ENCODE peak calls at places on chromosomes 3 and 15, in ten cellular contexts. One of them, this sample, is unnamed.

GRCh38 chr3:127751163-127751621 is 71.1 kb downstream of the MGLL start:
- DNase-seq in PC-3: peak; percentile 56
- DNase-seq in lower lobe of right lung: no peak
- DNase-seq in transverse colon: no peak
- DNase-seq in Caco-2: no peak
- DNase-seq in kidney: peak; percentile 46
- DNase-seq in right lobe of liver: peak; percentile 26
- DNase-seq in mesenchymal stem cell: no peak
- DNase-seq in sigmoid colon: no peak
- DNase-seq in NT2/D1: no peak
- DNase-seq in this sample: no peak

GRCh38 chr3:24829011-24829581 is 334.4 kb upstream of the THRB start:
- DNase-seq in PC-3: no peak
- DNase-seq in lower lobe of right lung: peak; percentile 54
- DNase-seq in transverse colon: peak; percentile 23
- DNase-seq in Caco-2: no peak
- DNase-seq in kidney: peak; percentile 77
- DNase-seq in right lobe of liver: peak; percentile 64
- DNase-seq in mesenchymal stem cell: peak; percentile 10
- DNase-seq in sigmoid colon: peak; percentile 71
- DNase-seq in NT2/D1: no peak
- DNase-seq in this sample: no peak

GRCh38 chr3:50364573-50365079 is 5.3 kb upstream of the TMEM115 start:
- DNase-seq in PC-3: no peak
- DNase-seq in lower lobe of right lung: no peak
- DNase-seq in transverse colon: peak; percentile 55
- DNase-seq in Caco-2: no peak
- DNase-seq in kidney: peak; percentile 87
- DNase-seq in right lobe of liver: peak; percentile 62
- DNase-seq in mesenchymal stem cell: no peak
- DNase-seq in sigmoid colon: peak; percentile 82
- DNase-seq in NT2/D1: no peak
- DNase-seq in this sample: no peak

GRCh38 chr3:124428372-124429128 is 301.7 kb upstream of the UMPS start:
- DNase-seq in PC-3: peak; percentile 45
- DNase-seq in lower lobe of right lung: no peak
- DNase-seq in transverse colon: no peak
- DNase-seq in Caco-2: no peak
- DNase-seq in kidney: no peak
- DNase-seq in right lobe of liver: no peak
- DNase-seq in mesenchymal stem cell: peak; percentile 3
- DNase-seq in sigmoid colon: no peak
- DNase-seq in NT2/D1: no peak
- DNase-seq in this sample: no peak

GRCh38 chr15:99087405-99087943 is 17.4 kb upstream of the SYNM start:
- DNase-seq in PC-3: no peak
- DNase-seq in lower lobe of right lung: no peak
- DNase-seq in transverse colon: no peak
- DNase-seq in Caco-2: no peak
- DNase-seq in kidney: no peak
- DNase-seq in right lobe of liver: no peak
- DNase-seq in mesenchymal stem cell: no peak
- DNase-seq in sigmoid colon: no peak
- DNase-seq in NT2/D1: no peak
- DNase-seq in this sample: no peak

GRCh38 chr3:50268703-50269451 is at the start of gene SEMA3B:
- DNase-seq in PC-3: peak; percentile 91
- DNase-seq in lower lobe of right lung: peak; percentile 88
- DNase-seq in transverse colon: peak; percentile 89
- DNase-seq in Caco-2: peak; percentile 74
- DNase-seq in kidney: peak; percentile 97
- DNase-seq in right lobe of liver: no peak
- DNase-seq in mesenchymal stem cell: no peak
- DNase-seq in sigmoid colon: peak; percentile 86
- DNase-seq in NT2/D1: no peak
- DNase-seq in this sample: no peak

GRCh38 chr15:90640862-90641261 is 76.3 kb upstream of the BLM start:
- DNase-seq in PC-3: no peak
- DNase-seq in lower lobe of right lung: peak; percentile 13
- DNase-seq in transverse colon: no peak
- DNase-seq in Caco-2: no peak
- DNase-seq in kidney: peak; percentile 26
- DNase-seq in right lobe of liver: no peak
- DNase-seq in mesenchymal stem cell: no peak
- DNase-seq in sigmoid colon: no peak
- DNase-seq in NT2/D1: no peak
- DNase-seq in this sample: no peak

GRCh38 chr3:152222327-152222726 is 46.4 kb upstream of the MBNL1 start:
- DNase-seq in PC-3: peak; percentile 55
- DNase-seq in lower lobe of right lung: no peak
- DNase-seq in transverse colon: no peak
- DNase-seq in Caco-2: no peak
- DNase-seq in kidney: no peak
- DNase-seq in right lobe of liver: no peak
- DNase-seq in mesenchymal stem cell: no peak
- DNase-seq in sigmoid colon: no peak
- DNase-seq in NT2/D1: no peak
- DNase-seq in this sample: no peak

GRCh38 chr3:82354181-82354696 is 592.8 kb upstream of the GBE1 start:
- DNase-seq in PC-3: no peak
- DNase-seq in lower lobe of right lung: no peak
- DNase-seq in transverse colon: no peak
- DNase-seq in Caco-2: no peak
- DNase-seq in kidney: no peak
- DNase-seq in right lobe of liver: no peak
- DNase-seq in mesenchymal stem cell: no peak
- DNase-seq in sigmoid colon: no peak
- DNase-seq in NT2/D1: no peak
- DNase-seq in this sample: no peak

GRCh38 chr3:49469876-49470713 is at the start of gene DAG1:
- DNase-seq in PC-3: peak; percentile 98
- DNase-seq in lower lobe of right lung: peak; percentile 98
- DNase-seq in transverse colon: peak; percentile 99
- DNase-seq in Caco-2: peak; percentile 98
- DNase-seq in kidney: peak; percentile 99
- DNase-seq in right lobe of liver: peak; percentile 99
- DNase-seq in mesenchymal stem cell: peak; percentile 95
- DNase-seq in sigmoid colon: peak; percentile 99
- DNase-seq in NT2/D1: peak; percentile 97
- DNase-seq in this sample: no peak

GRCh38 chr15:62866366-62866765 is 176.2 kb upstream of the TPM1 start:
- DNase-seq in PC-3: no peak
- DNase-seq in lower lobe of right lung: no peak
- DNase-seq in transverse colon: no peak
- DNase-seq in Caco-2: no peak
- DNase-seq in kidney: no peak
- DNase-seq in right lobe of liver: no peak
- DNase-seq in mesenchymal stem cell: no peak
- DNase-seq in sigmoid colon: no peak
- DNase-seq in NT2/D1: no peak
- DNase-seq in this sample: no peak

GRCh38 chr15:88586401-88587162 is 34.6 kb upstream of the AEN start:
- DNase-seq in PC-3: peak; percentile 86
- DNase-seq in lower lobe of right lung: no peak
- DNase-seq in transverse colon: no peak
- DNase-seq in Caco-2: no peak
- DNase-seq in kidney: no peak
- DNase-seq in right lobe of liver: no peak
- DNase-seq in mesenchymal stem cell: no peak
- DNase-seq in sigmoid colon: no peak
- DNase-seq in NT2/D1: no peak
- DNase-seq in this sample: no peak

GRCh38 chr15:98160236-98160635 is 199.7 kb downstream of the ARRDC4 start:
- DNase-seq in PC-3: no peak
- DNase-seq in lower lobe of right lung: no peak
- DNase-seq in transverse colon: no peak
- DNase-seq in Caco-2: no peak
- DNase-seq in kidney: no peak
- DNase-seq in right lobe of liver: no peak
- DNase-seq in mesenchymal stem cell: no peak
- DNase-seq in sigmoid colon: no peak
- DNase-seq in NT2/D1: no peak
- DNase-seq in this sample: no peak

DNA sequence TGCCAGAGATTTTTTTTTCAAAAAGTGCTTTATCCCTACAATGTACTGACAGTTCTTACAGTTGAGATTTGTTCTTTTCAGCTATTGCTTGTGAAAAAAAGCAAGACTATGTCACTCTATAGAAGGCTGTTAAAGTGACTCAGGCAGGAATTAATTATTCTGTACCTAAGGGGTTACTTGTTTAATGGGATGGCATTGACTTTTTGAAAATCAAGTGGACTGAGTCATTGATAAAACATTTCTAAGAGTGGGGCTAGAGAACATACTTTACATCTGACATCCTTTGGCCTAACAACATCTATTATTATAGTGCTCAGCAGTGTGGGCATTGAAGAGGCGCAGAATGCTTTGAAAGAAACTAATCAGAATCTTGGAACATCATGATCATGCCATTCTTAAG is 34.3 kb downstream of the INTS14 start:
- DNase-seq in PC-3: peak; percentile 43
- DNase-seq in lower lobe of right lung: no peak
- DNase-seq in transverse colon: no peak
- DNase-seq in Caco-2: no peak
- DNase-seq in kidney: no peak
- DNase-seq in right lobe of liver: no peak
- DNase-seq in mesenchymal stem cell: peak; percentile 60
- DNase-seq in sigmoid colon: no peak
- DNase-seq in NT2/D1: no peak
- DNase-seq in this sample: no peak
- H3K36me3 ChIP-seq in PC-3: peaks cover 29% of the 10 kb centered on the region
- H3K36me3 ChIP-seq in lower lobe of right lung: peaks cover 81% of the 10 kb centered on the region
- H3K36me3 ChIP-seq in transverse colon: no peaks in the 10 kb centered on the region
- H3K36me3 ChIP-seq in Caco-2: no peaks in the 10 kb centered on the region
- H3K36me3 ChIP-seq in kidney: peaks cover 34% of the 10 kb centered on the region
- H3K36me3 ChIP-seq in right lobe of liver: peaks cover 15% of the 10 kb centered on the region
- H3K36me3 ChIP-seq in mesenchymal stem cell: peaks cover 15% of the 10 kb centered on the region
- H3K36me3 ChIP-seq in sigmoid colon: peaks cover 89% of the 10 kb centered on the region
- H3K36me3 ChIP-seq in NT2/D1: peaks cover 82% of the 10 kb centered on the region
- H3K36me3 ChIP-seq in this sample: peaks cover 11% of the 10 kb centered on the region

DNA sequence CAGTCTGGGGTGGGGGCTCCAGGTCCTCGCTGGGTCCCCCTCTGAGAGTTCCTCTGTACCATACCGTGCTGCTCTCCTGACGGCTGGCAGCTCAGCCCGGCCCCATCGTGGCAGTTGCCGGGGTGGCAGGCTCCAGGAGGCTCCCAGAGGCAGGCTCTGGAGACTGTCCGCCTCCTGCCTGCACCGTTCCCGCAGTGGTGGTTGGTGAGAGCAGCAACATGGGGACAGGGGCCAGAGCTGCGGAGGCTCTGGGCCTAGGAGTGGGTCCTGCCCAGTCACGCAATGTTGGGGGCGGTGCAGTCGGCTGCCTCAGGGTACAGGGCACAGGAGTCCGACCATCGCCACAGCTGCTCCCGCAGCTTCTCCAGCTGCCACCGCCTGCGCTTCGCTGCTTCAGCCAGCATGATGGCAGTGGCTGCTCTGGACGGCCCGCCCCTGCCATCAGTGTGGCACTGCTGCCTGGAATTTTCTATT is 492.7 kb downstream of the AGBL1 start:
- DNase-seq in PC-3: no peak
- DNase-seq in lower lobe of right lung: no peak
- DNase-seq in transverse colon: no peak
- DNase-seq in Caco-2: no peak
- DNase-seq in kidney: peak; percentile 73
- DNase-seq in right lobe of liver: no peak
- DNase-seq in mesenchymal stem cell: no peak
- DNase-seq in sigmoid colon: no peak
- DNase-seq in NT2/D1: no peak
- DNase-seq in this sample: no peak
- H3K9me3 ChIP-seq in PC-3: no peaks in the 10 kb centered on the region
- H3K9me3 ChIP-seq in lower lobe of right lung: no peaks in the 10 kb centered on the region
- H3K9me3 ChIP-seq in transverse colon: no peaks in the 10 kb centered on the region
- H3K9me3 ChIP-seq in Caco-2: no peaks in the 10 kb centered on the region
- H3K9me3 ChIP-seq in kidney: no peaks in the 10 kb centered on the region
- H3K9me3 ChIP-seq in right lobe of liver: no peaks in the 10 kb centered on the region
- H3K9me3 ChIP-seq in mesenchymal stem cell: no peaks in the 10 kb centered on the region
- H3K9me3 ChIP-seq in sigmoid colon: no peaks in the 10 kb centered on the region
- H3K9me3 ChIP-seq in NT2/D1: peaks cover 10% of the 10 kb centered on the region
- H3K9me3 ChIP-seq in this sample: no peaks in the 10 kb centered on the region

DNA sequence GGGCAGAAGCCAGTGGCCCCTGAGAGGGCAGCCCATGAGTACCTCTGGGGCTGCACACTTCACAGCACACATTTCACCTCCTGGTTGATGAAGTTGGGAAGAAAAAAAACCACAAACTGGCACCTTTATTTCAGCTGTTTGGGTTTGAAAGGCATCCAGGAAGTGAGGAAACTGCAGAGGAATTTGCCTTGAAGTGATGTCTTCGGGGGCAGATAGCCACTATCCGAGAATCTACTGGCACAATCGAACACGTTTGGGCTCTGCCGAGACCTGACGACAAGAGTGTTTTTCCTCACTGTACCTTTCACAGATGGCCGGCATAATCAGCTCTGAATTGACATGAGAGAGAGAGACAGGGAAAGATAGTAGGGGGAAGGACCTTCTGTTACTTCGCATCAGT is 59.7 kb downstream of the LRIG1 start:
- DNase-seq in PC-3: peak; percentile 34
- DNase-seq in lower lobe of right lung: no peak
- DNase-seq in transverse colon: no peak
- DNase-seq in Caco-2: no peak
- DNase-seq in kidney: no peak
- DNase-seq in right lobe of liver: no peak
- DNase-seq in mesenchymal stem cell: peak; percentile 44
- DNase-seq in sigmoid colon: peak; percentile 46
- DNase-seq in NT2/D1: peak; percentile 42
- DNase-seq in this sample: no peak
- H3K36me3 ChIP-seq in PC-3: no peaks in the 10 kb centered on the region
- H3K36me3 ChIP-seq in lower lobe of right lung: no peaks in the 10 kb centered on the region
- H3K36me3 ChIP-seq in transverse colon: no peaks in the 10 kb centered on the region
- H3K36me3 ChIP-seq in Caco-2: peaks cover 1% of the 10 kb centered on the region
- H3K36me3 ChIP-seq in kidney: no peaks in the 10 kb centered on the region
- H3K36me3 ChIP-seq in right lobe of liver: no peaks in the 10 kb centered on the region
- H3K36me3 ChIP-seq in mesenchymal stem cell: peaks cover 24% of the 10 kb centered on the region
- H3K36me3 ChIP-seq in sigmoid colon: peaks cover 9% of the 10 kb centered on the region
- H3K36me3 ChIP-seq in NT2/D1: no peaks in the 10 kb centered on the region
- H3K36me3 ChIP-seq in this sample: no peaks in the 10 kb centered on the region

DNA sequence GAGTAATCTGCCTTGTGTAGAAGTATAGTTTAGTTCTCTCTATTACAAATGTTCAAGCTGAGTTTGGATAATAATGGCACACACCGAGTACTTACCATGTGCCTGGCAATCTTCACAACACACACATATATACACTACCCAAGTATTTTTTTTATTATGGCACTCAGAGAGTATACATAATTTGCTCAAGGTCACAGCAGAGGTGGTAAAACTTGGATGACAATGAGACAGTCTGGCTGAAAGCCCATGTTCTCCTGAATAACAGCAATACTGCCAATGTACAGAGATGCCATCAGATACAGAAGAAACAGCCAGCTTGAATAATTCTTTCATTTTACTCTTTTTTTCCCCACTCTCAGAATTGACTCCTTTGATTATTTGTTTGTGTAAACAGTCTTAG is 460.0 kb downstream of the CNTN6 start:
- DNase-seq in PC-3: no peak
- DNase-seq in lower lobe of right lung: no peak
- DNase-seq in transverse colon: peak; percentile 19
- DNase-seq in Caco-2: no peak
- DNase-seq in kidney: no peak
- DNase-seq in right lobe of liver: no peak
- DNase-seq in mesenchymal stem cell: no peak
- DNase-seq in sigmoid colon: no peak
- DNase-seq in NT2/D1: no peak
- DNase-seq in this sample: no peak
- H3K9me3 ChIP-seq in PC-3: peaks cover 48% of the 10 kb centered on the region
- H3K9me3 ChIP-seq in lower lobe of right lung: no peaks in the 10 kb centered on the region
- H3K9me3 ChIP-seq in transverse colon: no peaks in the 10 kb centered on the region
- H3K9me3 ChIP-seq in Caco-2: no peaks in the 10 kb centered on the region
- H3K9me3 ChIP-seq in kidney: no peaks in the 10 kb centered on the region
- H3K9me3 ChIP-seq in right lobe of liver: no peaks in the 10 kb centered on the region
- H3K9me3 ChIP-seq in mesenchymal stem cell: peaks cover 4% of the 10 kb centered on the region
- H3K9me3 ChIP-seq in sigmoid colon: no peaks in the 10 kb centered on the region
- H3K9me3 ChIP-seq in NT2/D1: no peaks in the 10 kb centered on the region
- H3K9me3 ChIP-seq in this sample: peaks cover 3% of the 10 kb centered on the region